ENCODE peak calls at places on chromosomes 1 and 21, in four cellular contexts. B, Q, E and H are unnamed samples.

GRCh38 chr21:37207441-37208009 is 59.6 kb downstream of the VPS26C start:
- DNase-seq in B (no peak), Q (peak; percentile 31), E (no peak), H (no peak)

GRCh38 chr1:235011599-235012435 is 116.8 kb downstream of the TOMM20 start:
- DNase-seq in B (no peak), Q (peak; percentile 97), E (peak; percentile 70), H (peak; percentile 59)

GRCh38 chr1:201480231-201481003 is 11.4 kb upstream of the PHLDA3 start:
- DNase-seq in B (peak; percentile 76), Q (peak; percentile 76), E (peak; percentile 54), H (no peak)

GRCh38 chr1:13820055-13820454 is 120.1 kb downstream of the PRDM2 start:
- DNase-seq in B (no peak), Q (no peak), E (no peak), H (no peak)

GRCh38 chr1:1847061-1847460 is 43.8 kb downstream of the GNB1 start:
- DNase-seq in B (no peak), Q (no peak), E (no peak), H (no peak)

GRCh38 chr1:99767996-99768524 is 1.6 kb upstream of the FRRS1 start:
- DNase-seq in B (no peak), Q (no peak), E (no peak), H (no peak)

GRCh38 chr1:202438393-202439174 is 90.1 kb downstream of the PPP1R12B start:
- DNase-seq in B (no peak), Q (no peak), E (no peak), H (no peak)

GRCh38 chr1:52268372-52268771 is 97.6 kb downstream of the CC2D1B start:
- DNase-seq in B (peak; percentile 7), Q (no peak), E (no peak), H (no peak)

GRCh38 chr1:213686983-213687382 is 300.8 kb upstream of the PROX1 start:
- DNase-seq in B (no peak), Q (no peak), E (no peak), H (no peak)

GRCh38 chr1:221122501-221122900 is 243.3 kb downstream of the HLX start:
- DNase-seq in B (no peak), Q (no peak), E (no peak), H (no peak)

GRCh38 chr1:32651461-32652073 is 559 bp downstream of the RBBP4 start:
- DNase-seq in B (no peak), Q (no peak), E (peak; percentile 67), H (no peak)

GRCh38 chr1:246695666-246696065 is 28.5 kb upstream of the SCCPDH start:
- DNase-seq in B (no peak), Q (no peak), E (no peak), H (no peak)

GRCh38 chr1:78713249-78713648 is 63.6 kb downstream of the IFI44 start:
- DNase-seq in B (no peak), Q (no peak), E (no peak), H (no peak)

GRCh38 chr1:21562896-21563295 is 53.7 kb downstream of the ALPL start:
- DNase-seq in B (no peak), Q (no peak), E (no peak), H (no peak)

GRCh38 chr1:114263343-114263742 is 109.7 kb upstream of the SYT6 start:
- DNase-seq in B (no peak), Q (no peak), E (no peak), H (no peak)

GRCh38 chr1:240967070-240967724 is 355.2 kb upstream of the GREM2 start:
- DNase-seq in B (no peak), Q (peak; percentile 45), E (no peak), H (no peak)

GRCh38 chr1:39854738-39855137 is 28.6 kb downstream of the TRIT1 start:
- DNase-seq in B (no peak), Q (no peak), E (no peak), H (no peak)

GRCh38 chr21:42365770-42366169 is 565 bp downstream of the TFF1 start:
- DNase-seq in B (no peak), Q (no peak), E (no peak), H (no peak)

GRCh38 chr1:231636157-231636556 is 9.6 kb downstream of the DISC1 start:
- DNase-seq in B (no peak), Q (peak; percentile 87), E (peak; percentile 46), H (no peak)

GRCh38 chr1:162954824-162955223 is 93.8 kb upstream of the CCDC190 start:
- DNase-seq in B (no peak), Q (peak; percentile 20), E (no peak), H (no peak)

GRCh38 chr21:34557261-34557660 is 45.3 kb upstream of the KCNE1 start:
- DNase-seq in B (no peak), Q (no peak), E (no peak), H (no peak)

GRCh38 chr1:155858805-155859233 is 548 bp upstream of the SYT11 start:
- DNase-seq in B (peak; percentile 33), Q (peak; percentile 59), E (no peak), H (no peak)

GRCh38 chr1:17858027-17858426 is 102.9 kb downstream of the ACTL8 start:
- DNase-seq in B (no peak), Q (peak; percentile 26), E (no peak), H (no peak)

GRCh38 chr1:58792851-58793250 is 9.0 kb upstream of the JUN start:
- DNase-seq in B (no peak), Q (no peak), E (no peak), H (no peak)

GRCh38 chr21:45102391-45102932 is 28.1 kb downstream of the ADARB1 start:
- DNase-seq in B (no peak), Q (peak; percentile 64), E (no peak), H (no peak)

GRCh38 chr1:172935062-172935592 is 115.6 kb downstream of the TNFSF18 start:
- DNase-seq in B (no peak), Q (no peak), E (no peak), H (no peak)

GRCh38 chr1:152013664-152014237 is 20.1 kb upstream of the S100A10 start:
- DNase-seq in B (no peak), Q (peak; percentile 74), E (peak; percentile 56), H (no peak)

GRCh38 chr1:21084111-21084510 is 92.6 kb downstream of the EIF4G3 start:
- DNase-seq in B (no peak), Q (no peak), E (no peak), H (no peak)

GRCh38 chr1:57209495-57209894 is 214.4 kb downstream of the DAB1 start:
- DNase-seq in B (no peak), Q (no peak), E (no peak), H (no peak)

GRCh38 chr21:35015435-35016024 is 33.6 kb downstream of the RUNX1 start:
- DNase-seq in B (no peak), Q (no peak), E (no peak), H (no peak)

GRCh38 chr1:154716614-154717372 is 108.8 kb upstream of the ADAR start:
- DNase-seq in B (no peak), Q (no peak), E (no peak), H (no peak)

GRCh38 chr1:201310986-201311355 is 27.7 kb downstream of the PKP1 start:
- DNase-seq in B (peak; percentile 9), Q (peak; percentile 46), E (no peak), H (no peak)

GRCh38 chr21:32256226-32256625 is 22.6 kb downstream of the MIS18A start:
- DNase-seq in B (no peak), Q (no peak), E (no peak), H (no peak)

GRCh38 chr1:107785506-107786213 is 179.3 kb downstream of the VAV3 start:
- DNase-seq in B (no peak), Q (peak; percentile 4), E (no peak), H (no peak)

GRCh38 chr1:107789817-107790609 is 175.0 kb downstream of the VAV3 start:
- DNase-seq in B (no peak), Q (no peak), E (no peak), H (no peak)

GRCh38 chr1:107786214-107786842 is 178.7 kb downstream of the VAV3 start:
- DNase-seq in B (no peak), Q (no peak), E (no peak), H (no peak)

GRCh38 chr1:107788189-107788588 is 176.8 kb downstream of the VAV3 start:
- DNase-seq in B (no peak), Q (no peak), E (no peak), H (no peak)

GRCh38 chr1:107787299-107787698 is 177.7 kb downstream of the VAV3 start:
- DNase-seq in B (no peak), Q (peak; percentile 4), E (no peak), H (no peak)
- TF ChIP-seq CTCF in B (no peak), Q (no peak), E (no peak), H (no peak)

GRCh38 chr1:93720931-93721614 is 39.4 kb upstream of the BCAR3 start:
- DNase-seq in B (no peak), Q (no peak), E (no peak), H (no peak)

GRCh38 chr1:93723101-93723500 is 41.5 kb upstream of the BCAR3 start:
- DNase-seq in B (no peak), Q (peak; percentile 42), E (no peak), H (no peak)

GRCh38 chr1:93717639-93718038 is 36.0 kb upstream of the BCAR3 start:
- DNase-seq in B (no peak), Q (no peak), E (no peak), H (no peak)

GRCh38 chr1:93723733-93724270 is 42.2 kb upstream of the BCAR3 start:
- DNase-seq in B (no peak), Q (no peak), E (no peak), H (no peak)

GRCh38 chr1:93722081-93723031 is 40.7 kb upstream of the BCAR3 start:
- DNase-seq in B (no peak), Q (no peak), E (peak; percentile 34), H (no peak)
- TF ChIP-seq CTCF in B (no peak), Q (no peak), E (no peak), H (no peak)

GRCh38 chr1:87989346-87989745 is 660.7 kb downstream of the LMO4 start:
- DNase-seq in B (no peak), Q (no peak), E (no peak), H (no peak)
- TF ChIP-seq CTCF in B (no peak), Q (no peak), E (no peak), H (no peak)

GRCh38 chr1:87167855-87168630 is 160.6 kb upstream of the LMO4 start:
- DNase-seq in B (no peak), Q (no peak), E (no peak), H (no peak)
- TF ChIP-seq CTCF in B (no peak), Q (no peak), E (no peak), H (no peak)

DNA sequence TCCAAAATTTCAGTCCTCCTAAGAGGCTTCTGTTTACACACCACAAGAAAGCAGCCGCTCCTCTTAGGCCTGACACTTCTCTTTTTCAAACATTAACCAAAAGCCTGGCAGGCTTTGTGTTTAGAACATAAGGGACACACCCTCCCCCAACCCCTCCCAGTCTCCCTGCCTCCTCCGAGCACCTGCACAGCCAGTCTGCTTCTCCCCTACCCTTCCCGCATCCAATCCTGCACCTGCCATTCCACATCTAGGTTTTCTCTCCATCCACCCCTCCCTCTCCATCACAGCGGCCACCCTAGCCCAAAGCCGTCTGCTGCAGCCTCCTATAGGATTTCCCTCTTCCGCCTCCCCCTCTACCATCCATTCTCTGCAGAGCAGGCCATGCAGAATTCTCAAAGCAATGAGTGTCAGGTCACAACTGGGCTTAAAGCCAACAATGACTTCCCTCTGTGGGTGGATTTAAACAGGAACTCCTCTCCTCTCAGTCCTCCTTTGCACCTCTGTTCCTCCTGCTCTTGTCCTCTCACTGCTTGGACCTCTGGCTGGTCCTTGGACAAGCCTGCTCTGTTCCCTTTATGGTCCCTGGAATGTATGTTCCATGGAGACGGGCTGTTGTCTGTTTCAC is 478.2 kb downstream of the NPHP4 start:
- DNase-seq in B (no peak), Q (no peak), E (no peak), H (no peak)
- TF ChIP-seq CTCF in B (no peak), Q (no peak), E (no peak), H (no peak)